ENCODE peak calls at places on chromosomes 1 and 21, in nine cellular contexts. F, L, D, T, P, A, W, V and S are unnamed samples.

GRCh38 chr1:223301346-223301745 is 62.6 kb downstream of the SUSD4 start:
- DNase-seq in F (no peak), L (no peak), D (no peak), T (no peak), P (no peak), A (no peak), W (no peak), V (no peak), S (no peak)

GRCh38 chr1:82586473-82586872 is 785.7 kb downstream of the ADGRL2 start:
- DNase-seq in F (no peak), L (no peak), D (no peak), T (no peak), P (no peak), A (no peak), W (no peak), V (no peak), S (no peak)

GRCh38 chr1:31624354-31625179 is 7.1 kb downstream of the HCRTR1 start:
- DNase-seq in F (no peak), L (no peak), D (no peak), T (peak; percentile 33), P (no peak), A (no peak), W (no peak), V (no peak), S (no peak)

GRCh38 chr1:27388337-27389005 is 4.0 kb upstream of the GPR3 start:
- DNase-seq in F (peak; percentile 46), L (no peak), D (no peak), T (no peak), P (peak; percentile 64), A (no peak), W (peak; percentile 74), V (peak; percentile 80), S (no peak)

GRCh38 chr21:36235058-36235582 is 78.5 kb downstream of the DOP1B start:
- DNase-seq in F (no peak), L (peak; percentile 9), D (no peak), T (no peak), P (no peak), A (no peak), W (no peak), V (no peak), S (no peak)

GRCh38 chr1:241985787-241986186 is 13.1 kb downstream of the MAP1LC3C start:
- DNase-seq in F (peak; percentile 45), L (peak; percentile 61), D (no peak), T (no peak), P (peak; percentile 77), A (peak; percentile 27), W (no peak), V (peak; percentile 39), S (peak; percentile 41)

GRCh38 chr21:17196619-17197018 is 316.2 kb upstream of the CXADR start:
- DNase-seq in F (no peak), L (no peak), D (no peak), T (no peak), P (no peak), A (no peak), W (no peak), V (no peak), S (no peak)

GRCh38 chr1:21508580-21509350 is 458 bp upstream of the ALPL start:
- DNase-seq in F (peak; percentile 28), L (peak; percentile 23), D (no peak), T (no peak), P (peak; percentile 91), A (peak; percentile 66), W (peak; percentile 59), V (peak; percentile 96), S (no peak)

GRCh38 chr21:37636152-37636860 is 269.7 kb downstream of the DYRK1A start:
- DNase-seq in F (peak; percentile 68), L (peak; percentile 66), D (no peak), T (no peak), P (no peak), A (no peak), W (no peak), V (no peak), S (peak; percentile 56)

GRCh38 chr1:41098657-41099207 is 77.2 kb upstream of the SLFNL1 start:
- DNase-seq in F (no peak), L (no peak), D (no peak), T (no peak), P (no peak), A (no peak), W (no peak), V (no peak), S (no peak)

GRCh38 chr1:218342091-218342490 is 3.0 kb upstream of the TGFB2 start:
- DNase-seq in F (no peak), L (no peak), D (no peak), T (no peak), P (no peak), A (no peak), W (no peak), V (no peak), S (no peak)

GRCh38 chr1:245463392-245464165 is 308.8 kb downstream of the KIF26B start:
- DNase-seq in F (no peak), L (no peak), D (no peak), T (no peak), P (no peak), A (no peak), W (no peak), V (no peak), S (no peak)

GRCh38 chr1:35573198-35573775 is at the start of gene TFAP2E:
- DNase-seq in F (peak; percentile 62), L (peak; percentile 46), D (peak; percentile 15), T (peak; percentile 69), P (no peak), A (no peak), W (no peak), V (peak; percentile 50), S (peak; percentile 46)

GRCh38 chr1:199809311-199809710 is 218.2 kb upstream of the NR5A2 start:
- DNase-seq in F (no peak), L (no peak), D (no peak), T (no peak), P (no peak), A (no peak), W (no peak), V (no peak), S (no peak)

GRCh38 chr1:235468970-235469369 is 35.3 kb downstream of the B3GALNT2 start:
- DNase-seq in F (peak; percentile 44), L (peak; percentile 75), D (no peak), T (no peak), P (no peak), A (no peak), W (no peak), V (no peak), S (peak; percentile 73)

GRCh38 chr1:210340751-210341328 is 12.1 kb downstream of the HHAT start:
- DNase-seq in F (no peak), L (no peak), D (no peak), T (no peak), P (no peak), A (no peak), W (no peak), V (no peak), S (no peak)

GRCh38 chr1:96519851-96520281 is 201.7 kb upstream of the PTBP2 start:
- DNase-seq in F (peak; percentile 46), L (no peak), D (no peak), T (no peak), P (no peak), A (no peak), W (no peak), V (peak; percentile 50), S (peak; percentile 66)

GRCh38 chr1:22830747-22831340 is 120.2 kb downstream of the EPHB2 start:
- DNase-seq in F (no peak), L (no peak), D (no peak), T (no peak), P (no peak), A (no peak), W (no peak), V (no peak), S (no peak)

GRCh38 chr1:1011388-1011949 is 1.8 kb upstream of the ISG15 start:
- DNase-seq in F (no peak), L (no peak), D (no peak), T (no peak), P (no peak), A (no peak), W (no peak), V (no peak), S (no peak)

GRCh38 chr1:9061949-9062555 is 7.4 kb downstream of the SLC2A5 start:
- DNase-seq in F (peak; percentile 89), L (no peak), D (no peak), T (no peak), P (no peak), A (no peak), W (no peak), V (no peak), S (peak; percentile 68)

GRCh38 chr1:53582211-53583020 is 123.2 kb downstream of the DMRTB1 start:
- DNase-seq in F (no peak), L (no peak), D (no peak), T (no peak), P (no peak), A (no peak), W (no peak), V (peak; percentile 38), S (no peak)

GRCh38 chr1:110492573-110492972 is 26.4 kb downstream of the KCNA10 start:
- DNase-seq in F (no peak), L (no peak), D (no peak), T (no peak), P (no peak), A (no peak), W (no peak), V (no peak), S (no peak)